ENCODE peak calls at places on chromosomes 11 and 22, in five cellular contexts. One of them, this sample, is unnamed. For H3K4me1, H3K36me3 and H3K9me3, the result is how much of the 10 kb centered on the place peaks cover.

GRCh38 chr11:75208444-75208843 is 32.1 kb upstream of the TPBGL start:
- DNase-seq in ovary: no peak
- DNase-seq in CD4-positive, CD25-positive, alpha-beta regulatory T cell: no peak
- DNase-seq in testis: no peak
- DNase-seq in neuronal stem cell: no peak
- DNase-seq in this sample: no peak

GRCh38 chr22:30882974-30883533 is 85.5 kb downstream of the MORC2 start:
- DNase-seq in ovary: no peak
- DNase-seq in CD4-positive, CD25-positive, alpha-beta regulatory T cell: no peak
- DNase-seq in testis: no peak
- DNase-seq in neuronal stem cell: no peak
- DNase-seq in this sample: no peak

GRCh38 chr11:118953265-118953664 is 2.8 kb upstream of the UPK2 start:
- DNase-seq in ovary: no peak
- DNase-seq in CD4-positive, CD25-positive, alpha-beta regulatory T cell: no peak
- DNase-seq in testis: peak
- DNase-seq in neuronal stem cell: peak
- DNase-seq in this sample: peak

GRCh38 chr11:27786331-27786730 is 86.1 kb upstream of the BDNF start:
- DNase-seq in ovary: no peak
- DNase-seq in CD4-positive, CD25-positive, alpha-beta regulatory T cell: no peak
- DNase-seq in testis: no peak
- DNase-seq in neuronal stem cell: no peak
- DNase-seq in this sample: no peak

GRCh38 chr11:12455938-12456337 is 78.6 kb downstream of the PARVA start:
- DNase-seq in ovary: no peak
- DNase-seq in CD4-positive, CD25-positive, alpha-beta regulatory T cell: no peak
- DNase-seq in testis: no peak
- DNase-seq in neuronal stem cell: no peak
- DNase-seq in this sample: no peak

GRCh38 chr11:15282754-15283153 is 168.0 kb downstream of the INSC start:
- DNase-seq in ovary: no peak
- DNase-seq in CD4-positive, CD25-positive, alpha-beta regulatory T cell: no peak
- DNase-seq in testis: no peak
- DNase-seq in neuronal stem cell: no peak
- DNase-seq in this sample: no peak

GRCh38 chr11:57085604-57086003 is 96.1 kb upstream of the LRRC55 start:
- DNase-seq in ovary: no peak
- DNase-seq in CD4-positive, CD25-positive, alpha-beta regulatory T cell: no peak
- DNase-seq in testis: no peak
- DNase-seq in neuronal stem cell: no peak
- DNase-seq in this sample: no peak

GRCh38 chr22:31243339-31244043 is 31.4 kb downstream of the LIMK2 start:
- DNase-seq in ovary: no peak
- DNase-seq in CD4-positive, CD25-positive, alpha-beta regulatory T cell: no peak
- DNase-seq in testis: no peak
- DNase-seq in neuronal stem cell: no peak
- DNase-seq in this sample: no peak

GRCh38 chr11:2552202-2552601 is 107.4 kb downstream of the KCNQ1 start:
- DNase-seq in ovary: no peak
- DNase-seq in CD4-positive, CD25-positive, alpha-beta regulatory T cell: no peak
- DNase-seq in testis: no peak
- DNase-seq in neuronal stem cell: no peak
- DNase-seq in this sample: no peak

GRCh38 chr11:69339916-69340565 is 46.1 kb downstream of the MYEOV start:
- DNase-seq in ovary: no peak
- DNase-seq in CD4-positive, CD25-positive, alpha-beta regulatory T cell: no peak
- DNase-seq in testis: no peak
- DNase-seq in neuronal stem cell: no peak
- DNase-seq in this sample: no peak

GRCh38 chr11:69630009-69630870 is 10.7 kb upstream of the CCND1 start:
- DNase-seq in ovary: no peak
- DNase-seq in CD4-positive, CD25-positive, alpha-beta regulatory T cell: no peak
- DNase-seq in testis: no peak
- DNase-seq in neuronal stem cell: no peak
- DNase-seq in this sample: no peak

GRCh38 chr22:44382461-44383038 is 69.8 kb upstream of the SHISAL1 start:
- DNase-seq in ovary: peak
- DNase-seq in CD4-positive, CD25-positive, alpha-beta regulatory T cell: no peak
- DNase-seq in testis: peak
- DNase-seq in neuronal stem cell: no peak
- DNase-seq in this sample: no peak

GRCh38 chr22:23762866-23763578 is at the start of gene C22orf15:
- DNase-seq in ovary: no peak
- DNase-seq in CD4-positive, CD25-positive, alpha-beta regulatory T cell: no peak
- DNase-seq in testis: no peak
- DNase-seq in neuronal stem cell: no peak
- DNase-seq in this sample: no peak

GRCh38 chr11:61955031-61955415 is 4.9 kb downstream of the BEST1 start:
- DNase-seq in ovary: peak
- DNase-seq in CD4-positive, CD25-positive, alpha-beta regulatory T cell: no peak
- DNase-seq in testis: peak
- DNase-seq in neuronal stem cell: peak
- DNase-seq in this sample: no peak

GRCh38 chr11:114296190-114296978 is at the start of gene NNMT:
- DNase-seq in ovary: peak
- DNase-seq in CD4-positive, CD25-positive, alpha-beta regulatory T cell: no peak
- DNase-seq in testis: peak
- DNase-seq in neuronal stem cell: no peak
- DNase-seq in this sample: no peak

GRCh38 chr11:2536440-2536989 is 91.7 kb downstream of the KCNQ1 start:
- DNase-seq in ovary: no peak
- DNase-seq in CD4-positive, CD25-positive, alpha-beta regulatory T cell: no peak
- DNase-seq in testis: no peak
- DNase-seq in neuronal stem cell: no peak
- DNase-seq in this sample: no peak

GRCh38 chr11:119363081-119363861 is 16.8 kb upstream of the MFRP start:
- DNase-seq in ovary: peak
- DNase-seq in CD4-positive, CD25-positive, alpha-beta regulatory T cell: no peak
- DNase-seq in testis: no peak
- DNase-seq in neuronal stem cell: no peak
- DNase-seq in this sample: no peak

GRCh38 chr11:102810943-102811528 is 13.1 kb upstream of the MMP1 start:
- DNase-seq in ovary: no peak
- DNase-seq in CD4-positive, CD25-positive, alpha-beta regulatory T cell: no peak
- DNase-seq in testis: no peak
- DNase-seq in neuronal stem cell: no peak
- DNase-seq in this sample: no peak

GRCh38 chr11:122882809-122883681 is 486 bp downstream of the JHY start:
- DNase-seq in ovary: peak
- DNase-seq in CD4-positive, CD25-positive, alpha-beta regulatory T cell: peak
- DNase-seq in testis: peak
- DNase-seq in neuronal stem cell: peak
- DNase-seq in this sample: peak

GRCh38 chr11:2509481-2510001 is 64.7 kb downstream of the KCNQ1 start:
- DNase-seq in ovary: peak
- DNase-seq in CD4-positive, CD25-positive, alpha-beta regulatory T cell: no peak
- DNase-seq in testis: peak
- DNase-seq in neuronal stem cell: no peak
- DNase-seq in this sample: no peak

GRCh38 chr22:42344391-42344861 is 74.0 kb upstream of the TCF20 start:
- DNase-seq in ovary: peak
- DNase-seq in CD4-positive, CD25-positive, alpha-beta regulatory T cell: no peak
- DNase-seq in testis: peak
- DNase-seq in neuronal stem cell: no peak
- DNase-seq in this sample: no peak

GRCh38 chr11:131534611-131535010 is 164.2 kb downstream of the NTM start:
- DNase-seq in ovary: no peak
- DNase-seq in CD4-positive, CD25-positive, alpha-beta regulatory T cell: no peak
- DNase-seq in testis: no peak
- DNase-seq in neuronal stem cell: peak
- DNase-seq in this sample: no peak

GRCh38 chr11:9094420-9094819 is 3.0 kb upstream of the SCUBE2 start:
- DNase-seq in ovary: no peak
- DNase-seq in CD4-positive, CD25-positive, alpha-beta regulatory T cell: no peak
- DNase-seq in testis: no peak
- DNase-seq in neuronal stem cell: no peak
- DNase-seq in this sample: no peak

GRCh38 chr11:2792376-2793250 is 92.8 kb upstream of the KCNQ1OT1 start:
- DNase-seq in ovary: peak
- DNase-seq in CD4-positive, CD25-positive, alpha-beta regulatory T cell: no peak
- DNase-seq in testis: no peak
- DNase-seq in neuronal stem cell: no peak
- DNase-seq in this sample: no peak

GRCh38 chr22:30424471-30425326 is 869 bp upstream of the MTFP1 start:
- DNase-seq in ovary: no peak
- DNase-seq in CD4-positive, CD25-positive, alpha-beta regulatory T cell: no peak
- DNase-seq in testis: no peak
- DNase-seq in neuronal stem cell: no peak
- DNase-seq in this sample: no peak

GRCh38 chr11:68524681-68525080 is 64.1 kb downstream of the PPP6R3 start:
- DNase-seq in ovary: no peak
- DNase-seq in CD4-positive, CD25-positive, alpha-beta regulatory T cell: no peak
- DNase-seq in testis: peak
- DNase-seq in neuronal stem cell: no peak
- DNase-seq in this sample: no peak

GRCh38 chr11:77108436-77108835 is 5.8 kb downstream of the OMP start:
- DNase-seq in ovary: no peak
- DNase-seq in CD4-positive, CD25-positive, alpha-beta regulatory T cell: no peak
- DNase-seq in testis: no peak
- DNase-seq in neuronal stem cell: no peak
- DNase-seq in this sample: no peak

DNA sequence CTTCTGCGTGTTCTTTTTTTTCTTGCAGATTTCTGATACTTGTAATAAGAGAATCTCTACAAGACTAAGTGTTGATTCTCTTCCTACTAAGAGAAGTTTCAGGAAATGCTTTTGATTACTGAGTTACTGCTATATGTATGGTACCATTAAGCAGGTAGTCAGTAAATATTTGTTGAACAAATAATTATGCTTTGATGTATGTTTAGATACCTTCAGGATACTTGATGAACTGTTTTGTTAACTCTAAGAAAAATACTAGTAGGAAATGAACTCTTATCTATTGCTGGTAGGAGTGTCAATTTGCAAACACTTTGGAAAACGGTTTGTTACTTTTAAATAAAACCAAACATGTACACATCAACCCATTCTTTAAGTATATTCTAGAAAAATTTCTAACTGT is 90.6 kb downstream of the TMEM135 start:
- DNase-seq in ovary: no peak
- DNase-seq in CD4-positive, CD25-positive, alpha-beta regulatory T cell: no peak
- DNase-seq in testis: no peak
- DNase-seq in neuronal stem cell: no peak
- DNase-seq in this sample: no peak
- H3K4me1 ChIP-seq in ovary: under half
- H3K4me1 ChIP-seq in CD4-positive, CD25-positive, alpha-beta regulatory T cell: under half
- H3K4me1 ChIP-seq in testis: under half
- H3K4me1 ChIP-seq in neuronal stem cell: under half
- H3K4me1 ChIP-seq in this sample: under half

GRCh38 chr11:105618343-105618955 is 8.6 kb downstream of the GRIA4 start:
- DNase-seq in ovary: no peak
- DNase-seq in CD4-positive, CD25-positive, alpha-beta regulatory T cell: no peak
- DNase-seq in testis: no peak
- DNase-seq in neuronal stem cell: no peak
- DNase-seq in this sample: no peak
- H3K36me3 ChIP-seq in ovary: under half
- H3K36me3 ChIP-seq in CD4-positive, CD25-positive, alpha-beta regulatory T cell: under half
- H3K36me3 ChIP-seq in testis: under half
- H3K36me3 ChIP-seq in neuronal stem cell: under half
- H3K36me3 ChIP-seq in this sample: under half

DNA sequence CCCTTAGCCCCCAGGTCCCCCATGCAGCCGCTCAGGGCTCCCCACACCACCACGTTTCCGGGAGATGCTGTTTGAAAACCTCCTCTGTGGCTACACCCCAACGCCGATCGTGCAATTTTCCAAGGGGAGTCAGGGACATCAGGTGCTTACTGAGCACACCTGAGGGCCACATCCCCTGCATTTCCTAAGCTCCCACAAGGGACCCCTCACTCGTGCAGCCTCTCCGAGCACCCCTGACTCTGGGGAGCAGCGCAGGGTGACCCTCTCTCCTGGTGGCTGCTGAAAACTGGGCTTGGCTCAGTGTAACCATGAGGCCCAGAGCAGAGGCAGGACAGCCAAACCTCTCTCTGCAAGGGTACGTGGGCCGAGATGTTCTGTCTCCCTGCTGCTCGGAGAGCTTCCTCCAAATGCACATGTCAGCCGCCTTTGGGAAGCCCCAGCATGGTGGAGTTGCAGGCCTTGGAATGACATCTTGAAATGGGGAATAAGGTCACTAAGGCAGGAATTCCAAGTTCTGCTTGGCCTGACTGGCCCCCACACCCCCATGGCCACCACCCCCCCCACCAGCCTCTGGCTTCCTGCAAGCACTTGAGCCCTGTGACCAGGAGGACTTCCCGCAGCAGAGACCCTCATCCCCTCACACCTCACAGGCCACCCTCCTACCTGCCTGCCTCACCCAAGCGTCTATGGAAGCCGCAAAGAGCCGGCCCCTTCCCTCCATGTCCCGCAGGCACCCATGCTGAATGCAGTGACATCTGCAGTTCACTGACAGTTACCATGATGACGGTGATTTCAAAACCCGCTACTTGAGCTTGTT is 257.4 kb downstream of the BRD1 start:
- DNase-seq in ovary: no peak
- DNase-seq in CD4-positive, CD25-positive, alpha-beta regulatory T cell: no peak
- DNase-seq in testis: no peak
- DNase-seq in neuronal stem cell: no peak
- DNase-seq in this sample: peak
- H3K9me3 ChIP-seq in ovary: under half
- H3K9me3 ChIP-seq in CD4-positive, CD25-positive, alpha-beta regulatory T cell: under half
- H3K9me3 ChIP-seq in testis: under half
- H3K9me3 ChIP-seq in neuronal stem cell: under half
- H3K9me3 ChIP-seq in this sample: under half

DNA sequence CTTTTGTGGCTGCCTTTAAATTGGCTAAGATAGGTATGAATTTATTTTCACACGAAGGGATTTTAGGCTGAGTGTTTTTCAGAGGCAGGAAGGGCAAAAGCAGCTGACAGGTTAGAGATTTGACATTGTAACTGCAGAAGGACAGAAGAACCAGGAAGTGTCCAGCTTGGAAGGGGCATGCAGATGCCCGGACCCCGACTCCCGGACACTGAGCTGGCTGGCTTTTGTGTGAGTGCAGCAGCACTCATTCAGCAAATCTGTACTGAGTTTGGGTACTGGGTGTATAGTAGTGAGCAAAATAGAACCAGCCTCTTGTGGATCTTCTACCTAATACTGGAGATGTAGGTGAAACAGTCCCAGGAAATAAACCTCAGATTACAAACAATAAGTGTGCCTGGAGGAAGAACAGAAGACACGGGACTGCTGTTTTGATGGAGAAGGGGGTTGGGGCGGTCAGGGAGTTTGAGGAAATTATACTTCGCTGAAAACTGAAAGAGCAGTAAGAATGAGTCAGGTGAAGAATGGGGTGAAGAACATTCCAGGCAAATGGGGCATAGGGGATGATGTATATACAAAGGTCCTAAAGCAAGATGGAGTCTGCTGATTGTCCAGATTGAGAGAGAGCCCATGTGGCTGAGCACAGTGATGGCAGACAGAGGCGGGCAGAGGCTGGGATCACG is 64.6 kb downstream of the PPFIBP2 start:
- DNase-seq in ovary: no peak
- DNase-seq in CD4-positive, CD25-positive, alpha-beta regulatory T cell: no peak
- DNase-seq in testis: no peak
- DNase-seq in neuronal stem cell: no peak
- DNase-seq in this sample: no peak
- H3K4me1 ChIP-seq in ovary: under half
- H3K4me1 ChIP-seq in CD4-positive, CD25-positive, alpha-beta regulatory T cell: under half
- H3K4me1 ChIP-seq in testis: half or more
- H3K4me1 ChIP-seq in neuronal stem cell: under half
- H3K4me1 ChIP-seq in this sample: under half

This sample was measured in HAP-1.